ENCODE peak calls at places on chromosomes 2 and 18, in five cellular contexts. L is uterus, E is body of pancreas, W is right lobe of liver, Z is tibial nerve. T is an unnamed sample.

GRCh38 chr18:63848159-63848558 is 39.3 kb upstream of the SERPINB2 start:
- DNase-seq in E (no peak), Z (no peak), L (no peak), W (no peak), T (no peak)

GRCh38 chr2:122105171-122105884 is 349.9 kb downstream of the TSN start:
- DNase-seq in E (no peak), W (no peak), Z (no peak), L (no peak), T (no peak)

GRCh38 chr2:82825410-82826090 is 1633.5 kb downstream of the SUCLG1 start:
- DNase-seq in Z (no peak), W (no peak), E (no peak), L (no peak), T (no peak)

GRCh38 chr18:48621240-48621639 is 82.4 kb downstream of the CTIF start:
- DNase-seq in Z (no peak), L (no peak), W (no peak), E (no peak), T (no peak)

GRCh38 chr2:104872866-104873688 is 19.2 kb downstream of the POU3F3 start:
- DNase-seq in L (no peak), Z (no peak), W (peak), E (peak), T (peak)

GRCh38 chr2:71125506-71126294 is 4.3 kb downstream of the MCEE start:
- DNase-seq in E (no peak), L (no peak), Z (no peak), W (no peak), T (no peak)

GRCh38 chr2:231605607-231606091 is 13.0 kb downstream of the TEX44 start:
- DNase-seq in W (no peak), Z (no peak), L (no peak), E (peak), T (no peak)

GRCh38 chr18:48788378-48788777 is 162.4 kb downstream of the SMAD7 start:
- DNase-seq in W (no peak), E (peak), L (no peak), Z (no peak), T (no peak)

GRCh38 chr2:44716131-44716530 is 225.4 kb upstream of the SIX3 start:
- DNase-seq in L (no peak), E (no peak), Z (no peak), W (no peak), T (no peak)

GRCh38 chr2:137888845-137889244 is 75.4 kb upstream of the HNMT start:
- DNase-seq in L (no peak), W (peak), E (peak), Z (no peak), T (no peak)

GRCh38 chr2:1556776-1557466 is 143.7 kb downstream of the TPO start:
- DNase-seq in L (no peak), Z (peak), E (peak), W (no peak), T (no peak)

GRCh38 chr2:109419960-109420370 is 193.8 kb downstream of the SEPTIN10 start:
- DNase-seq in W (peak), E (no peak), L (no peak), Z (no peak), T (no peak)

GRCh38 chr2:11073251-11073650 is 82.0 kb upstream of the SLC66A3 start:
- DNase-seq in W (no peak), E (peak), Z (no peak), L (no peak), T (no peak)

GRCh38 chr18:39938678-39939077 is 2016.4 kb upstream of the PIK3C3 start:
- DNase-seq in L (no peak), Z (no peak), W (no peak), E (no peak), T (no peak)

GRCh38 chr2:106886916-106887758 is 1.2 kb upstream of the ST6GAL2 start:
- DNase-seq in E (peak), W (peak), L (peak), Z (no peak), T (peak)

GRCh38 chr2:68319397-68320117 is at the start of gene CNRIP1:
- DNase-seq in Z (peak), E (peak), L (peak), W (peak), T (peak)

GRCh38 chr2:30232027-30232800 is 880 bp downstream of the LBH start:
- DNase-seq in E (peak), L (peak), W (peak), Z (no peak), T (peak)

GRCh38 chr18:33844232-33844631 is 266.2 kb downstream of the ASXL3 start:
- DNase-seq in Z (no peak), W (no peak), L (no peak), E (no peak), T (no peak)

GRCh38 chr2:177281400-177282021 is 17.0 kb upstream of the NFE2L2 start:
- DNase-seq in Z (no peak), E (no peak), W (no peak), L (no peak), T (no peak)

GRCh38 chr2:206361407-206362045 is 81.8 kb upstream of the ADAM23 start:
- DNase-seq in W (no peak), Z (no peak), L (no peak), E (no peak), T (no peak)

GRCh38 chr2:240588006-240588655 is 1.6 kb downstream of the CAPN10 start:
- DNase-seq in L (no peak), W (peak), E (peak), Z (no peak), T (no peak)

GRCh38 chr2:202193881-202194353 is 44.5 kb downstream of the SUMO1 start:
- DNase-seq in W (no peak), L (no peak), Z (no peak), E (no peak), T (no peak)

GRCh38 chr2:99336780-99337163 is 417 bp upstream of the EIF5B start:
- DNase-seq in L (no peak), W (no peak), E (no peak), Z (no peak), T (no peak)

GRCh38 chr2:113890253-113891235 is 655 bp downstream of the ACTR3 start:
- DNase-seq in Z (peak), L (peak), E (peak), W (peak), T (no peak)

GRCh38 chr2:17851731-17852585 is 26.5 kb upstream of the KCNS3 start:
- DNase-seq in W (no peak), L (peak), E (peak), Z (peak), T (peak)

GRCh38 chr18:52694804-52695203 is 354.8 kb downstream of the DCC start:
- DNase-seq in W (no peak), L (no peak), Z (no peak), E (no peak), T (no peak)

DNA sequence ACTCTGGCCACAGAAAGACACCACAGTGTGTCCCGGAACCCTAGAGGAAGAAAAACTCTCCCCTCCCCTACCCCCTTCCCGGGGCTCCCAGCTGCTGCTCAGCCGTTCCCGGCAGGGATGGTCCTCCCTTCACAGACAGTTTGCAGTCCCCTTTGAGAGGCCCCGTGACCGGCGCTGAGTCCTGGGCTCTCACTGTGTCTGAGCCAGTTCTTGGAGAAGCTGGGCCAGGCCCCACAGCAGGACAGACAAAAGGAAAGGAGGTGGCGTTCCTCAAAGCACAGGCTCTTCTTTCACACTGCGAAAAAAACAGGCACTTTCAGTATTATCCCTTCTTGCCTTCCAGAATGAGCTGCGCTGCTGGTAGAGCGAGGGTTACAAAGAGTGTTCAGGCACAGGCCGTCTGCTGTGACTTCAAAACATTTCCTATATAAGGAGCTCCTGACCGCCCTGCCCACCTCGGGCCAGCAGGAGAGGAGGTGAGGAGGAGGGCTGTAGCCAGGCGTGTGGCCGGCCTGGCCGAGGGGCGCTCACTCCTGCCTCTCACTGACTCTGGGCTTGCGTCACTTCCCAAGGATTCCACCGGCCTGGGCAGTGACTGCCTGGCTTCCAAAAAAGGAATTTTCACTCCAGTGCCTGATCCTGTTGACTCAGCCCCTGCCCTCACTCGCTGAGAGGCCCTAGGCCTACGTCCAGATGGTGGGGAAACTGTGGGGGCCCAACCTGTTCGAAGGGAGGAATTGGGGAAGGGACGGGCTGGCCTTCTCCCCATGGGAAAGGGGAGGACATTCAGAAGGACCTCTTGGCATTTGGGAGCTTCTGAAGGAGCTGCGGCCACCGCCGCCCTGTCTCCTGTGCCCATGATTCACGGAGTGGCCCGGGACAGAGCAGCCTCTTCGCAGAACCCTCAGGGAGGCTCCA is 24.9 kb downstream of the CIDEA start:
- DNase-seq in W (peak), Z (peak), E (peak), L (peak), T (no peak)
- TF ChIP-seq POLR2A in W (no peak), Z (peak), E (peak), L (peak), T (no peak)

DNA sequence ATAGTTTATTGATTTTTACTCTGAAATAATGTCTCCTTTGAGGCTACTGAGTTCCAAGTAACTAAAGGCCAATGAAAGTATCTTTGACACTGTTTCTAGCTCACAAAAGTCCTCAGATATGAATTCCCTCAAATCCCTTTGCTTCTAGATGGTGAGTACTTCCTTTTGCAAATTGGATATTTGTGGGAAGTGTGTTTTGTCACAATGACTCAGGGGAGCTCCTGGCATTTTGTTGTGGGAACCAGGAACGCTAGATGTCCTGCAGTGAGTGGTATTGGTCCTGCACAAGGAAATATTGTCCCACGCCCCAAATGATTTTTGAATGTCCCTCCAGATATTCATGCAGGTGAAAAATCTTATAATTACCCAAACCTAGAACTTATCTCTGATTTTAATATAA is 24.3 kb downstream of the TACR1 start:
- DNase-seq in L (no peak), W (no peak), E (no peak), Z (no peak), T (no peak)
- TF ChIP-seq POLR2A in L (no peak), W (no peak), E (no peak), Z (no peak), T (no peak)

DNA sequence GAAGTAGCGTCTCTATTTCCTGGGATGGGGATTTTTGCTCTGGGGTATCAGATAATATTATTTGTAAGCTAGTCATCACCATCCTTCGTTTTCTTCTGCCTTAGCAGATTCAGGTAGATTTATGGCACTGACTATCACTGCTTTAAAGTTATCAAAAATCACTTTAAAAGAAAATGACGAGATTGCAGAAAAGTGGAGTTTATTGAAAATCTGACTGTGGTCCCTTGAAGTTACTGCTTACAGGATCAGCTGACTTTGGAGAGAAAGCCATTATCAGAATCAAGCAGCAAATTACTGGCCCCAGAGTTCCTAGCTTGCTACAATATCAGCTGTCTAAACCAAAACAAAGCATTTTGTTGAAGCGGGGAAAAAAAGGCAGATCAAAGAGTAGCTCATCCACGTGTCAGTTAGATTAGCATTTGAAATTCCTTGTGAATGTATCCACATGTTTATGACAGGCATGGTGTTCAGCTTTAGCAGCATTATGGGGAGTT is 18.5 kb downstream of the MBP start:
- DNase-seq in W (no peak), Z (no peak), L (no peak), E (no peak), T (no peak)
- TF ChIP-seq POLR2A in W (no peak), Z (no peak), L (no peak), E (no peak), T (no peak)

DNA sequence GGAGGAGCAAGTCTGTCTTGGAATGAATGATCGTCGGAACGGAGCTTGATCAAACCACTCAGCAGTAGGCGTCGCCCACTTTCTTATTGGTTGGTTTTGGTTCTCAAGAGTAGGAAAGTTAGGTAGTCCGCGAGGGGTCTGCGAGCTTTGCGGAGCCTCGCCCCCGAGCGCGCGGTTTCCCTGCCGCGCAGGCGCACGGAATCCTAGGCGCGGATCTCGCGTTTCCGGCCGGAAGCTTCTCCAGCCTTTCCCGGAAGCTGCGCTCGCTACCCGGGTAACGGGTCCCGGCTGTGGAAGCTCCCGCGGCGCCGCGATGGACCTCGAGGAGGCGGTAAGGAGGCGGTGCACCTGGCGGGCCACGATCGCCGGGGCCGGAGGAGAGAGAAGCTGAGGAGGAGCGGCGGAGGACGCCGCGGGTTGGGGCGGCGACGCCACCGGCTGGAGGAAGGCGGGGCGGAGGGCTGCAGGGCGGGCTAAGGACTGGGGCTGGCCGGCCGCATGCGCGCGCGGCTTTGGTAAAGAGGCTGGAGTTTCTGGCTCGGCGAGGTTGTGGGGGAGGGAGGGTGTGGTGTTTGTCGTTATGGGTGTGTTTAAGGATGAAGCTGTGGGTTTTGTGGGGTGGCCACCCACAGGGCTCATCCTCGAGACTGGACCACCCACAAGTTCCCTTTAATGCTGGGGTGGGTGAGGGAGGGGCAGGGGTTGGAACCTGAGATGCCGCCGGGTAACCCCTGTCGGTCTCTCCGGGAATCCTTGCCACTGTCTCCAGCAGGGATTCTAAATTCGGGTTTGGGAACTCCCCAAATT is at the start of gene TAF1B:
- DNase-seq in Z (peak), L (peak), E (peak), W (peak), T (peak)
- TF ChIP-seq POLR2A in Z (peak), L (peak), E (peak), W (peak), T (peak)

GRCh38 chr2:60551241-60552095 is 2.0 kb downstream of the BCL11A start:
- DNase-seq in L (no peak), E (peak), W (peak), Z (no peak), T (no peak)
- TF ChIP-seq POLR2A in L (no peak), E (peak), W (no peak), Z (no peak), T (no peak)

GRCh38 chr18:36129300-36130038 is at the start of the genes ELP2 and SLC39A6:
- DNase-seq in L (peak), W (peak), Z (peak), E (peak), T (peak)
- TF ChIP-seq POLR2A in L (peak), W (no peak), Z (peak), E (peak), T (peak)

GRCh38 chr18:45670281-45670962 is 53.6 kb upstream of the SLC14A1 start:
- DNase-seq in E (no peak), L (no peak), Z (peak), W (no peak), T (no peak)
- TF ChIP-seq POLR2A in E (no peak), L (no peak), Z (no peak), W (no peak), T (no peak)

GRCh38 chr2:218063541-218064295 is 5.3 kb upstream of the RUFY4 start:
- DNase-seq in Z (no peak), L (no peak), E (no peak), W (no peak), T (peak)
- TF ChIP-seq POLR2A in Z (no peak), L (no peak), E (no peak), W (no peak), T (no peak)

GRCh38 chr2:157473585-157473984 is 29.7 kb upstream of the CYTIP start:
- DNase-seq in Z (no peak), E (no peak), L (no peak), W (no peak), T (no peak)

GRCh38 chr2:157470321-157470720 is 26.4 kb upstream of the CYTIP start:
- DNase-seq in L (no peak), W (no peak), E (no peak), Z (no peak), T (no peak)

GRCh38 chr2:157468931-157469708 is 25.2 kb upstream of the CYTIP start:
- DNase-seq in Z (no peak), L (no peak), W (no peak), E (no peak), T (no peak)

GRCh38 chr2:157466764-157467163 is 22.9 kb upstream of the CYTIP start:
- DNase-seq in L (no peak), Z (no peak), E (no peak), W (no peak), T (no peak)

DNA sequence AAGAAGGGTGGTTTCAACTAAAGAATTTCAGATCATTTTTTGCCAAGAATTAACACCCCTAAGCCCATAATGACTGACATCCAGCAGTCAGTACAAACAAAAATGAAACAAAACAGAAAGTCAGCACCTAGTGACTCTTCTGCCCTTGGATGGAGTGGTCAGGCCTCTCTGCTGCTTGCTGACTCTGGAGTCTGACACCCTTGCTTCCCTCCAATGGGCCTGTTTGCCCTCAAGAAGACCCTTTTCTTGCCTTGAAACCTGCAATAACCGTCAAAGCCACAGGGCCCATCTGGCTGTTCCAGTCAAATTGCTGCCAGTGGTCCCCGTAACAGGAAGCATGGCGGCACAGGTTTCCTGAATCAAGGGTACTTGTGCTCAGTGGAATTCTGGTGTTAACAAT is 27.2 kb upstream of the CYTIP start:
- DNase-seq in E (no peak), W (no peak), Z (no peak), L (no peak), T (no peak)
- TF ChIP-seq POLR2A in E (no peak), W (no peak), Z (no peak), L (no peak), T (no peak)

DNA sequence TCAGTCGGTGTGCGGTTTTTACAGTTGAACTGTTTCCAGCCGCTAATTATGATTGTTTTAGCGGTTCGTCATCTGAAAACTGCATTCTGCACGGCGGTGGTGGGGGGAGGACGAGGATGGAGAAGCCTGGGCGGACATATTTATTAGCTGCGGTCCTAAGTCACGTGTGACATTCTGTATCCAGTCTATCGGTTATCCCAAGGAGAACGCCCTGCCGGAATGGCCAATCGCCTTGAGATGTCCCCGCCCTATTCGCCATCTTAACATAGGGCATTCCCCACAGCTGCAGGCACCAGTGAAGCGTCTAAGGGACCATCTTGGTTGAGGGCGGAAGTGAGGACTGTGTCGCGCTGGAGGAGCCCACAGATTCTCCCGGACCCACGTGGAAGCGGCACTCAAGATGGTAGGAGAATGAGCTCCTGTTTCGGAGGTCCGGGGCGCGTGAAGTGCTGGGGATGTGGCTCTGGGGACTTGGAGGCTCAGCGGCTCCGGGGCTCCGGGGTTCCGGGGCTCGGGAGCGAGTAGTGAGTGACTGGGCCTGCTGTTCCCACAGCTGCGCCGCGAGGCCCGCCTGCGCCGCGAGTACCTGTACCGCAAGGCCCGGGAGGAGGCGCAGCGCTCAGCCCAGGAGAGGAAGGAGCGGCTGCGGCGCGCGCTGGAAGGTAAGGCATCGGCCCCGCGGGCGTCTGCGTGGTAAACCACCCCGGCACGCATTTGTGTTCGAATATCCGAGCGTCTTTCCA is at the start of gene IMP4:
- DNase-seq in E (peak), W (peak), Z (peak), L (peak), T (peak)
- TF ChIP-seq POLR2A in E (peak), W (peak), Z (peak), L (peak), T (peak)